ENCODE peak calls at places on chromosomes 16 and 17, in four cellular contexts. L, D, K and S are unnamed samples.

GRCh38 chr16:85610059-85610445 is 3.1 kb upstream of the GSE1 start:
- DNase-seq in L (no peak), D (no peak), K (no peak), S (no peak)

GRCh38 chr17:52515927-52516326 is 357.4 kb upstream of the CA10 start:
- DNase-seq in L (no peak), D (no peak), K (no peak), S (no peak)

GRCh38 chr17:53823341-53824050 is 769 bp downstream of the KIF2B start:
- DNase-seq in L (no peak), D (no peak), K (no peak), S (no peak)

GRCh38 chr16:3304370-3304769 is 860 bp downstream of the TIGD7 start:
- DNase-seq in L (no peak), D (no peak), K (no peak), S (no peak)

GRCh38 chr17:5282639-5283217 is 644 bp downstream of the RABEP1 start:
- DNase-seq in L (no peak), D (no peak), K (peak), S (peak)

GRCh38 chr17:4710693-4711634 is 532 bp downstream of the ARRB2 start:
- DNase-seq in L (no peak), D (no peak), K (peak), S (no peak)

GRCh38 chr17:73706858-73707257 is 62.6 kb upstream of the SDK2 start:
- DNase-seq in L (no peak), D (no peak), K (no peak), S (no peak)

GRCh38 chr17:80824549-80825470 is 166.8 kb upstream of the CHMP6 start:
- DNase-seq in L (no peak), D (no peak), K (no peak), S (peak)

GRCh38 chr16:1530883-1531637 is 2.4 kb upstream of the TMEM204 start:
- DNase-seq in L (no peak), D (no peak), K (no peak), S (no peak)

GRCh38 chr16:47058295-47059086 is 85.0 kb upstream of the DNAJA2 start:
- DNase-seq in L (peak), D (no peak), K (no peak), S (no peak)

GRCh38 chr17:48542114-48542955 is 2.6 kb downstream of the HOXB2 start:
- DNase-seq in L (no peak), D (no peak), K (no peak), S (peak)

GRCh38 chr17:61806081-61806828 is 57.1 kb downstream of the BRIP1 start:
- DNase-seq in L (no peak), D (no peak), K (no peak), S (no peak)

GRCh38 chr17:61202564-61202963 is 197.1 kb upstream of the TBX2 start:
- DNase-seq in L (no peak), D (no peak), K (no peak), S (no peak)

GRCh38 chr17:45050680-45051059 is 762 bp downstream of the DCAKD start:
- DNase-seq in L (peak), D (no peak), K (no peak), S (peak)

GRCh38 chr16:25006504-25007055 is 8.6 kb downstream of the ARHGAP17 start:
- DNase-seq in L (peak), D (no peak), K (no peak), S (no peak)

GRCh38 chr17:29710891-29711418 is 88.2 kb upstream of the CORO6 start:
- DNase-seq in L (peak), D (no peak), K (no peak), S (peak)

GRCh38 chr16:85172465-85173071 is 60.3 kb upstream of the CIBAR2 start:
- DNase-seq in L (peak), D (no peak), K (peak), S (peak)

GRCh38 chr17:40343126-40344119 is 21.1 kb downstream of the GJD3 start:
- DNase-seq in L (no peak), D (no peak), K (no peak), S (no peak)

GRCh38 chr17:73347355-73347754 is 35.6 kb upstream of the CDC42EP4 start:
- DNase-seq in L (no peak), D (no peak), K (no peak), S (no peak)

GRCh38 chr16:48720266-48720665 is 110.3 kb upstream of the N4BP1 start:
- DNase-seq in L (peak), D (no peak), K (peak), S (peak)

GRCh38 chr16:78434401-78434800 is 334.9 kb downstream of the WWOX start:
- DNase-seq in L (no peak), D (no peak), K (no peak), S (no peak)

GRCh38 chr17:41549596-41550039 is 21.5 kb upstream of the KRT19 start:
- DNase-seq in L (no peak), D (no peak), K (no peak), S (peak)

GRCh38 chr17:50117202-50118040 is 12.5 kb downstream of the SAMD14 start:
- DNase-seq in L (peak), D (no peak), K (peak), S (peak)

GRCh38 chr17:38720941-38721340 is 9.2 kb upstream of the CISD3 start:
- DNase-seq in L (no peak), D (no peak), K (no peak), S (no peak)

DNA sequence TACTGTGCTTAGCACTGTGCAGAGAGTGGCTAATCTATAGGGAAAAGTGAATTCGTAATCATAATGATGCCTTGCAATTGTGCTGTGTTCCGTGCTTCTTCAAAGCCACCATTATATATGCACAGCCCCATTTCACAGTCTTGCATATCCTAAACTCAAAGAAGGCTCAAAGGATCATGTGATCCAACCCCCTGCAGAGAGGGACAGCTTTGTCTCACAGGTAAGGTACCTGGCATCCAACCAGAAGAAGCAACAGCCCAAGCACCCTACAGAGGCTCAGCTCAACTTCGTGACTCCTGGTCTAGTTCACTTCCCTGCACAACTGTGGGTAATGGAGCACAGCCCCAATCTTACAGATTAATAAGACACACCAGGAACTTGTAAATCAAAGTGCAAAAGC is 124.0 kb downstream of the ZNF423 start:
- DNase-seq in L (no peak), D (no peak), K (no peak), S (no peak)
- TF ChIP-seq ESRRA in L (no peak), D (no peak), K (no peak), S (no peak)

DNA sequence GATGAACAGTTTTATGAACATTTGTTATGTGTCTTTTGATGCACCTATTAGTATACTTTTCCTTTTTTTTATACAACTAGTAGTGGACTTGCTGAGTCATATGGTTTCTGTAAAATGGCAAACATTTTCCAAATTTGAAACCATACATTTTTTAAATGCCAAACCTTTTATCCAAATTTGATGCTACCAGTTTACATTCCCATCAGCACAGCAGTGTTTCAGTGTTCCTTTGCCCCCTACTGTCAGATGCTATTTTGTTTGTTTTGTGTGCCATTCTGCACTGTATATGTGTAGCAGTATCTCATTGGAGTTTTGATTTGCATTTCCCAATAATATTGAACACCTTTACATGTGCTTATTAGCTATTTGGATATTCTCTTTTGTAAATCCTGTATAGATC is 219.4 kb downstream of the TANC2 start:
- DNase-seq in L (no peak), D (no peak), K (no peak), S (no peak)
- TF ChIP-seq TCF7 in L (no peak), D (no peak), K (no peak), S (no peak)

GRCh38 chr16:81491522-81492188 is 47.0 kb downstream of the CMIP start:
- DNase-seq in L (no peak), D (no peak), K (no peak), S (no peak)

GRCh38 chr16:81487301-81487720 is 42.7 kb downstream of the CMIP start:
- DNase-seq in L (no peak), D (no peak), K (no peak), S (no peak)

GRCh38 chr16:81488687-81489411 is 44.2 kb downstream of the CMIP start:
- DNase-seq in L (no peak), D (no peak), K (no peak), S (no peak)

GRCh38 chr16:81492307-81492706 is 47.7 kb downstream of the CMIP start:
- DNase-seq in L (no peak), D (no peak), K (no peak), S (no peak)

GRCh38 chr16:81489547-81490267 is 45.1 kb downstream of the CMIP start:
- DNase-seq in L (no peak), D (no peak), K (no peak), S (no peak)
- TF ChIP-seq ESRRA in L (no peak), D (no peak), K (no peak), S (no peak)

DNA sequence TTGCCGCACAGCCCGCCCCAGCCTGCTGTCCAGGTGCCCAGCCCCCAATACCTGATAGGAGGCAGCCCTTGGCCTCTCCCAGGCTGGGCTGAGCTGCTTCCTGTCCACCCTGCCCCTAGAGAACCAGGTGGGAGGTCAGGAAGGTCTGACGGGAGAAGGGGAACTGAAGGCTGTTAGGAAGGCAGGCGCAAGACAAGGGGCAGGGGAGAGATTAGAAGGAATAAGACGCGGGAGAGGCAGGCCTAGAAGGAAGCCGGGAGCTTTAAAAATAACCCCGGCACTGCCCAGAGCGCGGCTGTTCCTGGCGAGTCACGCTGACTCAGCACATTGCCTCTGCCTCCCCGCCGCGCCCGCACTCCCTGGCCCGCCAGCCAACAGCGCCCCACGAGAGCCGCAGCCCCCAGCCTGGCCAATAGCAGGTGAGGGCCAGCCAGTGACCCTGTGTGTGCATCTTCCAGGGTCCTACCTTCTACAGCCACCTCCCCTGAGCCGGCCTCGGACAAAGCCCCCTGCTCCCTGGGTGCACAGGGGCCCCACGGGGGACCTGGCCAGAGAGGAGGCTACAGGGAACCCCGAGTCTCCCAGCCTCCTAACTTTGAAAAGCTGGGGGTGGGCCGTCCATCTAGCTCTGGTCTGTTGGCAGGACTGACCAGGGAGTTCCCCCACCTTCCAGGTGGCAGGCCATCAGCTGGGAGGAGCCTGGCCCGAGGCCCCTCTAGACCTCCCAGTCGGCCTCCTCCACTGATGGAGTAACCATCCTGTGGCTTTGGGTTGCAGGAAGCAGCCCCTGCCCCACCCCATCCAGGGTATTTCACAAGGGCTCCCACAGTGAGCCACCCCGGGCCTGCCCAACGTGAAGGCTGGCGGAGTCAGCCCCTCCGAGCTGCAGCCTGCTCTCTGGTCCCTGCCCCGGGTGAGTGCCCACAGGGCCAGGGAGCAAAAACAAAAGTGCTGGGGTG is 4.0 kb downstream of the MAFG start:
- DNase-seq in L (no peak), D (no peak), K (peak), S (peak)
- TF ChIP-seq TCF7 in L (no peak), D (no peak), K (no peak), S (peak)

GRCh38 chr16:83653785-83654184 is 154.0 kb upstream of the HSBP1 start:
- DNase-seq in L (no peak), D (no peak), K (no peak), S (no peak)
- TF ChIP-seq ESRRA in L (no peak), D (no peak), K (no peak), S (no peak)

DNA sequence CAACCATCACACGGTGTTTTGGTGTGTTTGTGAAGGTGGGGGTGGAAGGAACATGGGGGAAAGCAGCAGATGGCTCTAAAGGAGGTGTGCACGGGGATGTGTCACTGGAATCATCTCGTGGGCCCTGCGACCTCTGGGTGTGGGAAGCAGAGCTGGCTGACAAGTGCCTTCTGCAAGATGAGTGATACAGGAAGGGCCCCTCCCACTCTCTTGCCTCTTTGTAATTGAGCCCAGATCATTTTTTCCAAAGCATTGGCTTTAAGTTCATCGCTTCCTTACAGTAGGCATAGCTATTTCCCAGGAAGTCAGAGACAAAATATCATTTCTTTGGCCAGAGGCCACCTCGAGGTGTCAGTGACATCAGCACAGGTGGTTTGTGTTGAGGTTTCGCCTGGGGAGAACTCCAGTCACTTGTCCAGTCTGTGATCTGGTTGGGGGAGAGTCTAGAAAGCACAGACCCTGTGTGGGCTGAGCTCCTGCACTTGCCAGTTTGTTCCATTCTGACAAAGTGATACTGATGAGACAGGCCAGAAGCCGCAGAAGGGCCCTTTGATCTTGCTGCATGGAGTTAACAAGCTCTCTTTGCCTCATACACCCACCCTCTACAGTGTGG is 20.6 kb upstream of the SNTB2 start:
- DNase-seq in L (no peak), D (no peak), K (no peak), S (no peak)
- TF ChIP-seq TCF7 in L (no peak), D (peak), K (no peak), S (no peak)

DNA sequence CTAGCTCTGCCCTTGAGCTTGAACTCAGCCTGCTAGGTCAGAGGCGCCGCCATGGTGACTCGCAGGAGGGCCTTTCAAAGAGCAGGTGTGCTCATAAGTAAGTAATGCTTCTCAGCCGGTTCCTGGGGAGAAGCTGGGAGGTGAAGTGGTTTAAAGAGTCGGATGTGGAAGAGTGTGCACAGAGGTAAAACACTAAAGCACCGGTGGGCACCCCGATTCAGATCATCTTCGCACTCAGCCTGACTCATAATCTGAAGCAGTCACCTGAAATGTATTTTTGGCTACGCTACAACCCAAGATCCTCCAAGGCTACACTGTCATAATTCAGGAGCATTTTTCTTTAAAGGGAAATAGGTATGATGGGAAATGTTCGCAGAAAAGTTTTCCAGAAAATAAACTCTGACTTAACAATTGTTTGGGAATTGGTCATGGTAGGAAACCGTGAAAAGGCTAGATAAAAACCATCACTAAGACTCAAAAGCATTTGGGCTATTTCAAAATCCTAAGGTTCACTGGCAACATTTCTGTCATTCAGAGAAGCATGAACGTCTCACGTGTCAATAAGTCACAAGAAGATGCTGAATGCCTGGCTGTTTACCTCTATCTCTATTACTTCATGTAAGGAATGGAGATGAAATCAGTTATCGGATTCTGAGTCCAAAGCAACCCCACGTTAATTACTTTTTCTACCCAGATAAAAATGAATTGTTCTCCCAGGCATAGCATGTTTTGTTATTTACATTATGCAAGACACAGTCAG is 17.8 kb downstream of the CDH8 start:
- DNase-seq in L (no peak), D (no peak), K (no peak), S (no peak)
- TF ChIP-seq ESRRA in L (no peak), D (no peak), K (no peak), S (no peak)

GRCh38 chr16:54649846-54650245 is 280.8 kb upstream of the IRX5 start:
- DNase-seq in L (no peak), D (no peak), K (no peak), S (no peak)
- TF ChIP-seq TCF7 in L (no peak), D (no peak), K (no peak), S (no peak)